ENCODE peak calls at places on chromosome 12, in ten cellular contexts. One of them, this sample, is unnamed.

GRCh38 chr12:88934163-88934747 is 354.0 kb upstream of the KITLG start:
- DNase-seq in stimulated activated CD4-positive, alpha-beta T cell treated with anti-CD3 and anti-CD28 coated beads, Interleukin-4, amount 100 ng/mL, for 48 hours: no peak
- DNase-seq in CD8-positive, alpha-beta T cell: no peak
- DNase-seq in pons: no peak
- DNase-seq in NCI-H345: no peak
- DNase-seq in HTR-8/SVneo: no peak
- DNase-seq in ascending aorta: no peak
- DNase-seq in T-cell: no peak
- DNase-seq in activated CD4-positive, alpha-beta T cell treated with anti-CD3 and anti-CD28 coated beads for 48 hours: no peak
- DNase-seq in stimulated activated effector memory CD8-positive, alpha-beta T cell treated with anti-CD3 and anti-CD28 coated beads, Interleukin-12 subunit alpha, Interleukin-12 subunit beta, amount 100 ng/mL, for 72 hours: no peak
- DNase-seq in this sample: no peak

GRCh38 chr12:64760808-64761573 is 1.8 kb upstream of the GNS start:
- DNase-seq in stimulated activated CD4-positive, alpha-beta T cell treated with anti-CD3 and anti-CD28 coated beads, Interleukin-4, amount 100 ng/mL, for 48 hours: no peak
- DNase-seq in CD8-positive, alpha-beta T cell: no peak
- DNase-seq in pons: no peak
- DNase-seq in NCI-H345: no peak
- DNase-seq in HTR-8/SVneo: no peak
- DNase-seq in ascending aorta: no peak
- DNase-seq in T-cell: no peak
- DNase-seq in activated CD4-positive, alpha-beta T cell treated with anti-CD3 and anti-CD28 coated beads for 48 hours: no peak
- DNase-seq in stimulated activated effector memory CD8-positive, alpha-beta T cell treated with anti-CD3 and anti-CD28 coated beads, Interleukin-12 subunit alpha, Interleukin-12 subunit beta, amount 100 ng/mL, for 72 hours: no peak
- DNase-seq in this sample: no peak

GRCh38 chr12:7395950-7396349 is 48.0 kb downstream of the CD163L1 start:
- DNase-seq in stimulated activated CD4-positive, alpha-beta T cell treated with anti-CD3 and anti-CD28 coated beads, Interleukin-4, amount 100 ng/mL, for 48 hours: no peak
- DNase-seq in CD8-positive, alpha-beta T cell: no peak
- DNase-seq in pons: no peak
- DNase-seq in NCI-H345: no peak
- DNase-seq in HTR-8/SVneo: no peak
- DNase-seq in ascending aorta: no peak
- DNase-seq in T-cell: no peak
- DNase-seq in activated CD4-positive, alpha-beta T cell treated with anti-CD3 and anti-CD28 coated beads for 48 hours: no peak
- DNase-seq in stimulated activated effector memory CD8-positive, alpha-beta T cell treated with anti-CD3 and anti-CD28 coated beads, Interleukin-12 subunit alpha, Interleukin-12 subunit beta, amount 100 ng/mL, for 72 hours: no peak
- DNase-seq in this sample: no peak

GRCh38 chr12:73665193-73665592 is 872.4 kb upstream of the ATXN7L3B start:
- DNase-seq in stimulated activated CD4-positive, alpha-beta T cell treated with anti-CD3 and anti-CD28 coated beads, Interleukin-4, amount 100 ng/mL, for 48 hours: no peak
- DNase-seq in CD8-positive, alpha-beta T cell: no peak
- DNase-seq in pons: no peak
- DNase-seq in NCI-H345: no peak
- DNase-seq in HTR-8/SVneo: no peak
- DNase-seq in ascending aorta: peak
- DNase-seq in T-cell: no peak
- DNase-seq in activated CD4-positive, alpha-beta T cell treated with anti-CD3 and anti-CD28 coated beads for 48 hours: no peak
- DNase-seq in stimulated activated effector memory CD8-positive, alpha-beta T cell treated with anti-CD3 and anti-CD28 coated beads, Interleukin-12 subunit alpha, Interleukin-12 subunit beta, amount 100 ng/mL, for 72 hours: no peak
- DNase-seq in this sample: no peak

GRCh38 chr12:55002355-55002754 is 17.4 kb upstream of the NEUROD4 start:
- DNase-seq in stimulated activated CD4-positive, alpha-beta T cell treated with anti-CD3 and anti-CD28 coated beads, Interleukin-4, amount 100 ng/mL, for 48 hours: no peak
- DNase-seq in CD8-positive, alpha-beta T cell: no peak
- DNase-seq in pons: no peak
- DNase-seq in NCI-H345: no peak
- DNase-seq in HTR-8/SVneo: no peak
- DNase-seq in ascending aorta: no peak
- DNase-seq in T-cell: no peak
- DNase-seq in activated CD4-positive, alpha-beta T cell treated with anti-CD3 and anti-CD28 coated beads for 48 hours: no peak
- DNase-seq in stimulated activated effector memory CD8-positive, alpha-beta T cell treated with anti-CD3 and anti-CD28 coated beads, Interleukin-12 subunit alpha, Interleukin-12 subunit beta, amount 100 ng/mL, for 72 hours: no peak
- DNase-seq in this sample: no peak

GRCh38 chr12:98399532-98399931 is 115.9 kb upstream of the TMPO start:
- DNase-seq in stimulated activated CD4-positive, alpha-beta T cell treated with anti-CD3 and anti-CD28 coated beads, Interleukin-4, amount 100 ng/mL, for 48 hours: peak
- DNase-seq in CD8-positive, alpha-beta T cell: peak
- DNase-seq in pons: no peak
- DNase-seq in NCI-H345: peak
- DNase-seq in HTR-8/SVneo: peak
- DNase-seq in ascending aorta: no peak
- DNase-seq in T-cell: peak
- DNase-seq in activated CD4-positive, alpha-beta T cell treated with anti-CD3 and anti-CD28 coated beads for 48 hours: peak
- DNase-seq in stimulated activated effector memory CD8-positive, alpha-beta T cell treated with anti-CD3 and anti-CD28 coated beads, Interleukin-12 subunit alpha, Interleukin-12 subunit beta, amount 100 ng/mL, for 72 hours: peak
- DNase-seq in this sample: peak

GRCh38 chr12:84946753-84947152 is 34.2 kb upstream of the SLC6A15 start:
- DNase-seq in stimulated activated CD4-positive, alpha-beta T cell treated with anti-CD3 and anti-CD28 coated beads, Interleukin-4, amount 100 ng/mL, for 48 hours: no peak
- DNase-seq in CD8-positive, alpha-beta T cell: no peak
- DNase-seq in pons: no peak
- DNase-seq in NCI-H345: no peak
- DNase-seq in HTR-8/SVneo: no peak
- DNase-seq in ascending aorta: no peak
- DNase-seq in T-cell: no peak
- DNase-seq in activated CD4-positive, alpha-beta T cell treated with anti-CD3 and anti-CD28 coated beads for 48 hours: no peak
- DNase-seq in stimulated activated effector memory CD8-positive, alpha-beta T cell treated with anti-CD3 and anti-CD28 coated beads, Interleukin-12 subunit alpha, Interleukin-12 subunit beta, amount 100 ng/mL, for 72 hours: no peak
- DNase-seq in this sample: no peak

GRCh38 chr12:25992026-25992782 is 33.7 kb downstream of the RASSF8 start:
- DNase-seq in stimulated activated CD4-positive, alpha-beta T cell treated with anti-CD3 and anti-CD28 coated beads, Interleukin-4, amount 100 ng/mL, for 48 hours: no peak
- DNase-seq in CD8-positive, alpha-beta T cell: no peak
- DNase-seq in pons: no peak
- DNase-seq in NCI-H345: no peak
- DNase-seq in HTR-8/SVneo: no peak
- DNase-seq in ascending aorta: no peak
- DNase-seq in T-cell: no peak
- DNase-seq in activated CD4-positive, alpha-beta T cell treated with anti-CD3 and anti-CD28 coated beads for 48 hours: no peak
- DNase-seq in stimulated activated effector memory CD8-positive, alpha-beta T cell treated with anti-CD3 and anti-CD28 coated beads, Interleukin-12 subunit alpha, Interleukin-12 subunit beta, amount 100 ng/mL, for 72 hours: no peak
- DNase-seq in this sample: no peak

GRCh38 chr12:54352022-54352531 is 12.2 kb downstream of the GPR84 start:
- DNase-seq in stimulated activated CD4-positive, alpha-beta T cell treated with anti-CD3 and anti-CD28 coated beads, Interleukin-4, amount 100 ng/mL, for 48 hours: no peak
- DNase-seq in CD8-positive, alpha-beta T cell: no peak
- DNase-seq in pons: peak
- DNase-seq in NCI-H345: peak
- DNase-seq in HTR-8/SVneo: no peak
- DNase-seq in ascending aorta: peak
- DNase-seq in T-cell: no peak
- DNase-seq in activated CD4-positive, alpha-beta T cell treated with anti-CD3 and anti-CD28 coated beads for 48 hours: peak
- DNase-seq in stimulated activated effector memory CD8-positive, alpha-beta T cell treated with anti-CD3 and anti-CD28 coated beads, Interleukin-12 subunit alpha, Interleukin-12 subunit beta, amount 100 ng/mL, for 72 hours: no peak
- DNase-seq in this sample: peak

GRCh38 chr12:121989266-121989950 is 32.3 kb upstream of the BCL7A start:
- DNase-seq in stimulated activated CD4-positive, alpha-beta T cell treated with anti-CD3 and anti-CD28 coated beads, Interleukin-4, amount 100 ng/mL, for 48 hours: no peak
- DNase-seq in CD8-positive, alpha-beta T cell: no peak
- DNase-seq in pons: no peak
- DNase-seq in NCI-H345: no peak
- DNase-seq in HTR-8/SVneo: no peak
- DNase-seq in ascending aorta: no peak
- DNase-seq in T-cell: no peak
- DNase-seq in activated CD4-positive, alpha-beta T cell treated with anti-CD3 and anti-CD28 coated beads for 48 hours: no peak
- DNase-seq in stimulated activated effector memory CD8-positive, alpha-beta T cell treated with anti-CD3 and anti-CD28 coated beads, Interleukin-12 subunit alpha, Interleukin-12 subunit beta, amount 100 ng/mL, for 72 hours: no peak
- DNase-seq in this sample: no peak

GRCh38 chr12:130838284-130838950 is 633 bp downstream of the STX2 start:
- DNase-seq in stimulated activated CD4-positive, alpha-beta T cell treated with anti-CD3 and anti-CD28 coated beads, Interleukin-4, amount 100 ng/mL, for 48 hours: no peak
- DNase-seq in CD8-positive, alpha-beta T cell: no peak
- DNase-seq in pons: no peak
- DNase-seq in NCI-H345: peak
- DNase-seq in HTR-8/SVneo: no peak
- DNase-seq in ascending aorta: peak
- DNase-seq in T-cell: peak
- DNase-seq in activated CD4-positive, alpha-beta T cell treated with anti-CD3 and anti-CD28 coated beads for 48 hours: peak
- DNase-seq in stimulated activated effector memory CD8-positive, alpha-beta T cell treated with anti-CD3 and anti-CD28 coated beads, Interleukin-12 subunit alpha, Interleukin-12 subunit beta, amount 100 ng/mL, for 72 hours: peak
- DNase-seq in this sample: no peak

GRCh38 chr12:57460457-57461325 is 1.1 kb downstream of the GLI1 start:
- DNase-seq in stimulated activated CD4-positive, alpha-beta T cell treated with anti-CD3 and anti-CD28 coated beads, Interleukin-4, amount 100 ng/mL, for 48 hours: no peak
- DNase-seq in CD8-positive, alpha-beta T cell: no peak
- DNase-seq in pons: no peak
- DNase-seq in NCI-H345: no peak
- DNase-seq in HTR-8/SVneo: no peak
- DNase-seq in ascending aorta: no peak
- DNase-seq in T-cell: no peak
- DNase-seq in activated CD4-positive, alpha-beta T cell treated with anti-CD3 and anti-CD28 coated beads for 48 hours: peak
- DNase-seq in stimulated activated effector memory CD8-positive, alpha-beta T cell treated with anti-CD3 and anti-CD28 coated beads, Interleukin-12 subunit alpha, Interleukin-12 subunit beta, amount 100 ng/mL, for 72 hours: no peak
- DNase-seq in this sample: no peak

GRCh38 chr12:52434760-52435530 is 774 bp upstream of the KRT75 start:
- DNase-seq in stimulated activated CD4-positive, alpha-beta T cell treated with anti-CD3 and anti-CD28 coated beads, Interleukin-4, amount 100 ng/mL, for 48 hours: no peak
- DNase-seq in CD8-positive, alpha-beta T cell: no peak
- DNase-seq in pons: no peak
- DNase-seq in NCI-H345: no peak
- DNase-seq in HTR-8/SVneo: no peak
- DNase-seq in ascending aorta: no peak
- DNase-seq in T-cell: no peak
- DNase-seq in activated CD4-positive, alpha-beta T cell treated with anti-CD3 and anti-CD28 coated beads for 48 hours: no peak
- DNase-seq in stimulated activated effector memory CD8-positive, alpha-beta T cell treated with anti-CD3 and anti-CD28 coated beads, Interleukin-12 subunit alpha, Interleukin-12 subunit beta, amount 100 ng/mL, for 72 hours: no peak
- DNase-seq in this sample: no peak

GRCh38 chr12:116037941-116038837 is 239.3 kb downstream of the MED13L start:
- DNase-seq in stimulated activated CD4-positive, alpha-beta T cell treated with anti-CD3 and anti-CD28 coated beads, Interleukin-4, amount 100 ng/mL, for 48 hours: no peak
- DNase-seq in CD8-positive, alpha-beta T cell: no peak
- DNase-seq in pons: no peak
- DNase-seq in NCI-H345: no peak
- DNase-seq in HTR-8/SVneo: peak
- DNase-seq in ascending aorta: no peak
- DNase-seq in T-cell: no peak
- DNase-seq in activated CD4-positive, alpha-beta T cell treated with anti-CD3 and anti-CD28 coated beads for 48 hours: no peak
- DNase-seq in stimulated activated effector memory CD8-positive, alpha-beta T cell treated with anti-CD3 and anti-CD28 coated beads, Interleukin-12 subunit alpha, Interleukin-12 subunit beta, amount 100 ng/mL, for 72 hours: no peak
- DNase-seq in this sample: no peak